ENCODE peak calls at places on chromosomes 1 and 21, in five cellular contexts. W is mammary epithelial cell, X is GM12878, Y is HCT116, T is H1. H is an unnamed sample.

GRCh38 chr1:14842891-14843290 is 244.4 kb downstream of the KAZN start:
- DNase-seq in X (no peak), W (peak), T (no peak), Y (no peak), H (peak)

GRCh38 chr1:195336718-195337269 is 1271.4 kb downstream of the KCNT2 start:
- DNase-seq in W (no peak), X (no peak), T (no peak), Y (no peak), H (no peak)

GRCh38 chr1:213670692-213671023 is 317.1 kb upstream of the PROX1 start:
- DNase-seq in X (no peak), W (no peak), T (no peak), Y (no peak), H (no peak)

GRCh38 chr1:218760601-218761570 is 412.8 kb upstream of the LYPLAL1 start:
- DNase-seq in X (no peak), T (no peak), W (no peak), Y (no peak), H (peak)

GRCh38 chr1:77473690-77474089 is 191.9 kb downstream of the AK5 start:
- DNase-seq in X (no peak), Y (no peak), W (peak), T (no peak), H (peak)

GRCh38 chr1:17280894-17281293 is 27.1 kb upstream of the PADI4 start:
- DNase-seq in Y (no peak), X (no peak), W (no peak), T (no peak), H (no peak)

GRCh38 chr1:232722626-232723025 is 82.6 kb upstream of the MAP10 start:
- DNase-seq in Y (no peak), W (no peak), X (no peak), T (no peak), H (peak)

GRCh38 chr1:35598895-35599294 is 25.8 kb downstream of the TFAP2E start:
- DNase-seq in T (no peak), W (no peak), X (no peak), Y (no peak), H (no peak)

GRCh38 chr1:183806086-183806485 is 1.2 kb downstream of the RGL1 start:
- DNase-seq in T (no peak), X (no peak), Y (no peak), W (no peak), H (peak)

GRCh38 chr1:246699095-246699735 is 25.0 kb upstream of the SCCPDH start:
- DNase-seq in W (peak), T (no peak), Y (peak), X (peak), H (peak)

GRCh38 chr1:55140546-55140983 is 74.6 kb downstream of the USP24 start:
- DNase-seq in Y (peak), W (peak), T (no peak), X (peak), H (peak)

GRCh38 chr1:80509965-80510522 is 1290.7 kb upstream of the ADGRL2 start:
- DNase-seq in Y (peak), X (no peak), W (no peak), T (peak), H (no peak)

GRCh38 chr1:54980528-54981241 is at the start of gene TMEM61:
- DNase-seq in X (no peak), T (no peak), Y (no peak), W (peak), H (no peak)

GRCh38 chr1:97143236-97143882 is 421.8 kb downstream of the PTBP2 start:
- DNase-seq in X (no peak), Y (no peak), W (peak), T (no peak), H (peak)

GRCh38 chr1:8408151-8408839 is 90.4 kb downstream of the SLC45A1 start:
- DNase-seq in X (no peak), Y (no peak), W (no peak), T (no peak), H (peak)

GRCh38 chr21:32641715-32642698 is 29.8 kb upstream of the CFAP298 start:
- DNase-seq in Y (no peak), X (no peak), T (no peak), W (no peak), H (no peak)

GRCh38 chr1:109914587-109915240 is 4.1 kb downstream of the CSF1 start:
- DNase-seq in X (no peak), W (no peak), Y (no peak), T (no peak), H (no peak)

GRCh38 chr1:19817160-19817559 is 2.1 kb upstream of the RNF186 start:
- DNase-seq in Y (no peak), W (no peak), T (no peak), X (no peak), H (no peak)

GRCh38 chr1:154938604-154939399 is 2.3 kb upstream of the PMVK start:
- DNase-seq in T (no peak), X (no peak), W (no peak), Y (no peak), H (no peak)
- H3K9ac ChIP-seq in T (no peak), X (peak), W (no peak), Y (no peak), H (no peak)

GRCh38 chr1:192513697-192514096 is 61.9 kb upstream of the RGS1 start:
- DNase-seq in X (no peak), W (no peak), T (no peak), Y (no peak), H (no peak)

GRCh38 chr1:192513196-192513595 is 62.4 kb upstream of the RGS1 start:
- DNase-seq in W (no peak), Y (no peak), T (no peak), X (no peak), H (no peak)

GRCh38 chr1:192518700-192519099 is 56.9 kb upstream of the RGS1 start:
- DNase-seq in W (no peak), Y (no peak), X (no peak), T (no peak), H (no peak)

GRCh38 chr1:192512426-192513125 is 63.0 kb upstream of the RGS1 start:
- DNase-seq in Y (no peak), T (no peak), X (no peak), W (no peak), H (peak)

DNA sequence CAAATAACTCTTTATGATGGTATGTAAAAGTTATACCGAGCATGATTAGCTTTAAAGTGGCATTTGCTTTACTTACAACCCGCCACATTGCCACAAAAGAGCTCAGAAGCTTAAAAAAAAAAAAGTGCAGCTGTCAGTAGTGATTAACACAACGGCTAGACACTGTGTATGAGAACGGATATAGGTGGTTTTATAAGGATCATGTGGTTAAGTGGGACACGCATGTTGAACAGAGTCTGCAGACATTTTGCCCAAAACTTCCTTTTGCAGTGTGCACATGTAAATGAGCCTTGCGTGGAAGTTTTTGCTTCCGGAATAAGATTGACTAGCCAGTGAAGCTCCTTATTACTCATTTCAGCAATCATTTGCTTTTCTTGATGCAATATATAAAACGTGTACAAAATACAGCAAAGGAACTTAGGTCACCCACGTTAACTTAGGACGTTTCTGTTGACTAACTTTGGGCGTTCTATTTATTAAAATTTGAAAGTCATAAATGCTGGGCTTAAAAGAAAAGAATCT is 58.7 kb upstream of the RGS1 start:
- DNase-seq in Y (no peak), X (peak), W (no peak), T (no peak), H (peak)
- H2AFZ ChIP-seq in Y (no peak), X (peak), W (no peak), T (no peak), H (no peak)

GRCh38 chr1:25033030-25033827 is 103.2 kb upstream of the RUNX3 start:
- DNase-seq in W (no peak), X (no peak), T (no peak), Y (no peak), H (no peak)
- H3K9ac ChIP-seq in W (no peak), X (peak), T (no peak), Y (no peak), H (peak)

DNA sequence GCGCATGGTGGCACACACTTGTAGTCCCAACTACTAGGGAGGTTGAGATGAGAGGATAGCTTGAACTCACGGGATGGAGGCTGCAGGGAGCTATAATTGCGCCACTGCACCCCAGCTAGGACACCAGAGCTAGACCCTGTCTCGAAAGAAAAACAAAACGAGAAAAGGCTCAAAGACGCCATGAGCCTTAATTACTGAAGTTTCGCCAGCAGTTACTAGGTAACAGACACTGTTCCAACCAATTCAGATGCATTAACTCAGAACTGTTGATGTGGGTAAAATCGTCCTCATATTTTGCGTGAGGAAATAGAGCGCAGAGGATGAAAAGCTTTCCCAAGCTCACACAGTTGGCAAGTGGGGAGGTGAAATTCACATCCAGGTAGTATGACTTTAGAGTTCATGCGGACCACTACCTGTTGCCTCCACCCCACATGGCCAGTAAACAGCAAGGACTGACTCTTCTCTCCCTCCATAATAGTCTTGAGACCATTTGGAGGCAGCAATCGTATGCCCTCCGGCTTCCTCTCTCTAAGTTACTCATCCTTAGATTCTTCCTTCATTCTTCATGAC is 40.1 kb downstream of the INAVA start:
- DNase-seq in T (no peak), Y (no peak), W (no peak), X (no peak), H (no peak)
- H2AFZ ChIP-seq in T (no peak), Y (no peak), W (no peak), X (no peak), H (no peak)

GRCh38 chr1:29152046-29152805 is 28.5 kb upstream of the TMEM200B start:
- DNase-seq in W (no peak), Y (no peak), X (no peak), T (no peak), H (no peak)

GRCh38 chr1:29157269-29157601 is 24.5 kb downstream of the SRSF4 start:
- DNase-seq in Y (no peak), T (no peak), W (no peak), X (no peak), H (no peak)

GRCh38 chr1:29161977-29162376 is 19.7 kb downstream of the SRSF4 start:
- DNase-seq in Y (no peak), W (no peak), T (no peak), X (no peak), H (no peak)

GRCh38 chr1:29159773-29160172 is 21.9 kb downstream of the SRSF4 start:
- DNase-seq in W (no peak), T (no peak), X (no peak), Y (no peak), H (no peak)

GRCh38 chr1:29156543-29157268 is 25.0 kb downstream of the SRSF4 start:
- DNase-seq in X (no peak), T (no peak), W (no peak), Y (no peak), H (peak)
- H3K9ac ChIP-seq in X (no peak), T (no peak), W (no peak), Y (no peak), H (no peak)

GRCh38 chr1:161038523-161039153 is at the start of gene TSTD1:
- DNase-seq in Y (no peak), X (no peak), T (no peak), W (peak), H (no peak)
- H2AFZ ChIP-seq in Y (peak), X (peak), T (no peak), W (peak), H (peak)

GRCh38 chr1:237759371-237759770 is 131.4 kb downstream of the ZP4 start:
- DNase-seq in Y (no peak), W (peak), T (no peak), X (no peak), H (no peak)
- H3K9ac ChIP-seq in Y (no peak), W (no peak), T (no peak), X (no peak), H (no peak)

DNA sequence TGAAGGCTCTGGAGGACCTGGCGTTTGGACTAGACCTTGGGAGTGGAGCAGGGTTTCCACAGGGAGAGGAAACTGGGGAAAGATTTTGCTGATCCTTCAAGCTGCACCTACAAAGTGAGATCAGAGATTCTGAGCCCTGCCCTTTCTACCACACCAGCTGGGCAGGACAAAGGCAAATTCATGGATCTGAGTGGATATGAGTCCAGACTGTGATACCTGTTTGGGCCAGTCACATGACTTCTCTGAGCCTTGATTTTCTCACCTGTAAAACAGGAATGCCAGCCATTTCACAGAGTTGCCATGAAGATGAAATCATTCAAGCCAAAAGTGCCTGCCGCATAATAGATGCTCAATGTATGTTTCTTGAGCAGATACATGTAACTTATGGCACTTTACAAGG is 4.9 kb upstream of the RASSF5 start:
- DNase-seq in X (no peak), Y (no peak), W (no peak), T (no peak), H (no peak)
- H2AFZ ChIP-seq in X (no peak), Y (no peak), W (no peak), T (no peak), H (no peak)

H was measured in astrocyte.